ENCODE peak calls at places on chromosomes 11 and 22, in eight cellular contexts. Q, E, O, U, N, I, Z and A are unnamed samples. For H3K4me1, the result is how much of the 10 kb centered on the place peaks cover.

GRCh38 chr22:21917206-21917958 is 35.3 kb downstream of the PPM1F start:
- DNase-seq in I (no peak), O (no peak), N (peak), Z (peak), U (no peak), E (no peak), Q (no peak), A (no peak)

GRCh38 chr22:45889539-45890350 is 87.2 kb downstream of the WNT7B start:
- DNase-seq in I (peak), Q (no peak), E (peak), O (no peak), Z (no peak), N (peak), U (peak), A (no peak)

GRCh38 chr11:26149585-26149984 is 182.3 kb upstream of the ANO3 start:
- DNase-seq in U (no peak), Z (no peak), N (peak), I (no peak), E (peak), O (no peak), Q (no peak), A (no peak)

GRCh38 chr11:12087075-12087775 is 23.2 kb upstream of the MICAL2 start:
- DNase-seq in O (peak), I (peak), Q (peak), N (no peak), E (peak), Z (peak), U (no peak), A (no peak)

GRCh38 chr11:45652781-45653180 is 12.6 kb downstream of the CHST1 start:
- DNase-seq in E (no peak), I (no peak), N (no peak), Q (no peak), U (no peak), Z (no peak), O (no peak), A (no peak)

GRCh38 chr11:86360775-86361395 is 13.8 kb upstream of the CCDC81 start:
- DNase-seq in E (no peak), O (no peak), I (no peak), Q (no peak), Z (peak), N (no peak), U (no peak), A (no peak)

GRCh38 chr11:104657083-104657482 is 241.2 kb downstream of the CASP12 start:
- DNase-seq in E (no peak), Q (no peak), Z (no peak), N (no peak), O (no peak), I (no peak), U (no peak), A (no peak)

GRCh38 chr11:73285721-73286120 is 13.6 kb downstream of the P2RY6 start:
- DNase-seq in N (no peak), U (no peak), I (no peak), O (no peak), Q (no peak), Z (no peak), E (no peak), A (no peak)

GRCh38 chr11:122175316-122175715 is 59.3 kb upstream of the BLID start:
- DNase-seq in Q (no peak), O (no peak), Z (no peak), I (no peak), N (no peak), E (no peak), U (no peak), A (no peak)

GRCh38 chr11:72581067-72581466 is 93.2 kb downstream of the PDE2A start:
- DNase-seq in N (no peak), Q (no peak), Z (no peak), I (no peak), U (no peak), O (peak), E (no peak), A (no peak)

GRCh38 chr11:72425053-72425980 is 9.0 kb downstream of the CLPB start:
- DNase-seq in O (no peak), U (no peak), N (no peak), E (no peak), Z (no peak), I (no peak), Q (no peak), A (no peak)

GRCh38 chr22:41216984-41217383 is 11.9 kb downstream of the L3MBTL2 start:
- DNase-seq in E (no peak), Q (no peak), Z (no peak), U (no peak), N (no peak), O (no peak), I (no peak), A (no peak)

GRCh38 chr11:46178542-46178941 is 57.3 kb upstream of the PHF21A start:
- DNase-seq in O (no peak), U (no peak), Z (no peak), N (no peak), Q (no peak), I (no peak), E (no peak), A (no peak)

GRCh38 chr22:46791201-46791731 is 28.8 kb downstream of the TBC1D22A start:
- DNase-seq in N (no peak), Q (peak), U (no peak), Z (no peak), E (peak), O (peak), I (no peak), A (no peak)

GRCh38 chr22:38273135-38273761 is 438 bp upstream of the TMEM184B start:
- DNase-seq in I (no peak), O (no peak), Z (no peak), U (no peak), E (no peak), Q (no peak), N (no peak), A (no peak)

GRCh38 chr11:126862664-126863247 is 137.8 kb downstream of the KIRREL3 start:
- DNase-seq in I (no peak), N (no peak), Q (no peak), O (no peak), Z (peak), E (no peak), U (no peak), A (no peak)

GRCh38 chr11:61498767-61499341 is 9.7 kb upstream of the LRRC10B start:
- DNase-seq in E (no peak), N (peak), U (no peak), Q (no peak), I (no peak), O (no peak), Z (no peak), A (no peak)

GRCh38 chr11:11107081-11107480 is 246.0 kb downstream of the CSNK2A3 start:
- DNase-seq in I (no peak), N (no peak), E (no peak), Z (no peak), Q (no peak), O (no peak), U (no peak), A (no peak)

GRCh38 chr11:108958446-108959123 is 293.7 kb downstream of the DDX10 start:
- DNase-seq in E (no peak), I (no peak), O (no peak), Q (no peak), N (no peak), U (no peak), Z (peak), A (no peak)

GRCh38 chr11:46133119-46133518 is 11.9 kb upstream of the PHF21A start:
- DNase-seq in U (no peak), N (no peak), Z (no peak), O (no peak), E (no peak), I (no peak), Q (no peak), A (no peak)

GRCh38 chr11:26621147-26621546 is 49.1 kb upstream of the MUC15 start:
- DNase-seq in Q (no peak), I (no peak), U (no peak), N (no peak), O (no peak), E (no peak), Z (peak), A (no peak)

GRCh38 chr11:47236482-47236881 is 12.1 kb downstream of the ACP2 start:
- DNase-seq in Q (peak), O (no peak), I (no peak), E (no peak), U (no peak), N (no peak), Z (no peak), A (no peak)

GRCh38 chr22:21951931-21952465 is 650 bp downstream of the PPM1F start:
- DNase-seq in E (peak), U (peak), N (peak), Z (peak), I (peak), Q (no peak), O (peak), A (peak)

GRCh38 chr11:110323786-110324185 is 27.4 kb upstream of the RDX start:
- DNase-seq in O (no peak), Q (no peak), Z (no peak), U (no peak), E (no peak), I (no peak), N (no peak), A (no peak)

GRCh38 chr22:17106785-17107546 is 14.2 kb downstream of the TMEM121B start:
- DNase-seq in Z (no peak), U (no peak), I (no peak), E (no peak), Q (peak), N (no peak), O (peak), A (no peak)
- H3K4me1 ChIP-seq in Z (under half), U (under half), I (under half), E (under half), Q (under half), N (under half), O (under half), A (under half)

GRCh38 chr11:76765863-76766350 is 17.2 kb upstream of the TSKU start:
- DNase-seq in Z (no peak), O (no peak), N (peak), I (no peak), E (no peak), Q (no peak), U (no peak), A (no peak)

GRCh38 chr11:76766521-76766920 is 16.6 kb upstream of the TSKU start:
- DNase-seq in Z (no peak), N (peak), I (no peak), Q (no peak), U (no peak), E (no peak), O (peak), A (no peak)

GRCh38 chr11:76769071-76769560 is 14.0 kb upstream of the TSKU start:
- DNase-seq in E (no peak), Z (peak), N (no peak), I (peak), U (no peak), Q (no peak), O (peak), A (no peak)

GRCh38 chr11:76768091-76769047 is 14.8 kb upstream of the TSKU start:
- DNase-seq in Q (peak), Z (peak), E (peak), O (peak), U (no peak), N (no peak), I (peak), A (no peak)

GRCh38 chr11:76767659-76768058 is 15.5 kb upstream of the TSKU start:
- DNase-seq in Q (no peak), Z (peak), O (peak), E (no peak), I (no peak), N (no peak), U (no peak), A (no peak)
- H3K4me1 ChIP-seq in Q (under half), Z (under half), O (under half), E (under half), I (half or more), N (under half), U (half or more), A (under half)

DNA sequence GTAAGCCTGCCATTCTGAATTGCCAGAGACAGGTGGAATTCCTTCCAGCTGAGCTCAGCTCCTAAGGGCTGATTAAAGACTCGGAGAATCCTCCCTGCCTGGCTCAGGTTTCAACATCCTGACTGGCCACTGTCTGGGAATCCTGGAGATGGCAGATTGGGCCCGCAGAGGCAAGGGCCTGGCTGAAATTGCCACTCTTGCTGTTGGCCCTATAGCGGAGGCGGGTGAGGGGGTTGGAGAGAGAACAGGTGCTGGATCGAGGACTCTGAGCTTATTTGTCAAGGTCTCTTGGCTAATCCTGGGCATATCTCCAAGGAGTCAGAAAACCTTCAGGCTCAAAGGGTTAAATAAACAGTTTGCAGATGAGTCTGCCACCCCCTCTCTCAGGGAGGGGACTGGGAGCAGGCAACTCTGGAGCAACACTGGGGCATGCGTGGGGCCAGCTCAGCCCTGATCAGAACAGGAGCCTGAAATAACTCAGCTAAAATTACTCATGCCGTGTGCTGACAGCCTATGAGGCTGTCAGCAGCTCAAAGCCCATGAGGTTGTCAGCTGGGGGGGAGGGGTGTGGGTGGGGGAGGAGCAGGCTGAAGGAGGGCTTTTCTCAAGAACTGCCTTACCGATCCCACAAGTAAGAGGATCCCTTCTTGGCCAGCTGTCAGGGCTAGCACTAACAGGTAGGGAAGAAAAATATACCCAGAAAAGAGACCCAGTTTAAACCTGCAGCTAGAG is 14.7 kb upstream of the MFRP start:
- DNase-seq in N (peak), Q (peak), E (peak), U (peak), O (peak), Z (peak), I (peak), A (peak)
- H3K4me1 ChIP-seq in N (under half), Q (half or more), E (half or more), U (under half), O (under half), Z (under half), I (under half), A (under half)

DNA sequence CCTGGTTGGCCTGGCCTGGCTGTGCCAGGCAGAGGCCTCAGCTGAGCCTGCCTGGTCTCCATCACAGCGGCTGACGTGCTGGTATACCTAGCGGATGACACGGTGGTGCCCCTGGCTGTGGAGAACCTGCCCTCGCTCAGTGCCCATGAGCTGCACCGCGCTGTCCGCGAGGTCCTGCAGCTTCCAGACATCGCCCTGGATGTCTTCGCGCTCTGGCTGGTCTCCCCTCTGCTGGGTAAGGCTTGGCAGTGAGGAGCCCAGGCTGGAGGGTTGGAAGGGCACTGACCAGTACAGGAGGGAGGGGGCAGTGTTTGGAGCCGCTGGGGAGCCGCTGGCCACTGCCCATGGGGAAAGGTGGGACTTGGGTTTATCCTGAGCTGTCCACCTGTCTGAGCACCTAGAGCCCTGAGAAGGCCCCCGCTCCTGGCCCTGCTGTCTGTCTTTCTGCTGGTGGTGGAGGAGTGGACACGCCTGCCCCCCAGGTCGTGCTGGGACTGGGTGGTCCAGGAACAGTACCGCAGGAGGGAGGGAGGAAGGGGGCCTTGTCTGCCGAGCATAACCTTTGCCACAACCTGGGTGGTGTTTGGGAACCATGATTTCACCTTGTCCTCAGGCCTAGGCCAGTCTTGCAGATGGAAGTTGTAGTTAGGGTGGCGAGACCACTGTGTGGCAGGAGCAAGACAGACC is 3.0 kb downstream of the FRMD8 start:
- DNase-seq in I (no peak), Z (no peak), E (no peak), U (no peak), Q (no peak), N (peak), O (no peak), A (no peak)
- H3K4me1 ChIP-seq in I (under half), Z (under half), E (under half), U (half or more), Q (under half), N (under half), O (under half), A (under half)

GRCh38 chr22:31952459-31952858 is 8.1 kb downstream of the YWHAH start:
- DNase-seq in N (no peak), O (no peak), I (no peak), U (no peak), Q (no peak), E (no peak), Z (no peak), A (no peak)

GRCh38 chr22:31952094-31952401 is 7.7 kb downstream of the YWHAH start:
- DNase-seq in E (no peak), Q (no peak), N (no peak), I (no peak), U (no peak), Z (no peak), O (no peak), A (no peak)

GRCh38 chr22:31951201-31952093 is 7.1 kb downstream of the YWHAH start:
- DNase-seq in O (no peak), N (no peak), U (no peak), Q (no peak), E (no peak), Z (no peak), I (no peak), A (no peak)

GRCh38 chr22:31948002-31948401 is 3.7 kb downstream of the YWHAH start:
- DNase-seq in Z (no peak), Q (no peak), N (no peak), U (no peak), I (no peak), O (peak), E (no peak), A (no peak)

DNA sequence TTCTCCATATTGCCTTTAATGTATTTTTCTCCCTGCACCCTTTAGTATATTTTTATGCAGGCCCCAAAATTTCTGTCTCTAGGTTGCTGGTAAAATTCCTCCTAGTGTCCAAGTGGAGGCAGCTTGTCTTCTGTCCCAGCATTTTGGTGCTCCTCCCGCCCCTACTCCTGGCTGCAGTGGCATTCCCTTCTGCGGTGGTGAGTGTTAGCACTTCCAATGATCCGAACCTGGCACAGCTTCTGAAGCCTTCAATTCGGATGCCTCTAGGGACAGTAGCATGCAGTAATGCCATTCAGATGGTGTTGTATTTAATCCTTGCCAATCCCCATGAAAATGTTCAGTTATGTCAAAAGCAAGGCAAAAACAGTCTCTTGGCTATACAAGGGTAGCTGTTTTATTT is 5.9 kb downstream of the YWHAH start:
- DNase-seq in Q (no peak), N (no peak), Z (no peak), I (no peak), O (peak), E (no peak), U (no peak), A (no peak)
- H3K4me1 ChIP-seq in Q (half or more), N (under half), Z (under half), I (under half), O (under half), E (half or more), U (half or more), A (under half)

DNA sequence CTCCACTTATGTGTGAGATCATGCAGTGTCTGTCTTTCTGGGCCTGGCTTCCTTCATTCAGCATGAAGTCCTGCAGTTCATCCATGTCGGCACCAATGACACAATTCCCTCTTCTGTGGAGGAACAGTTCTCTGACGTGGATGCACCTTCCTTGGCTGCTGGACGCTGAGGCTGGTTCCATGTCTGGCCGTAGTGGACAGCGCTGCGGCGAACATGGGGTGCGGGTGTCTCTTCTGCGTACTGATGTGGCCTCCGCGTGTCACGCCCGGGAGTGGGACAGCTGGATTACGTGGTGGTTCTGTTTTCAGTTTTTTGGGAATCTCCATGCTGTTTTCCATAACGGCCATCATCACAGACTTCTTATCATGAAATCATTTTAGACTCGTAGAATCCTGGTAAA is 16.9 kb upstream of the MUC2 start:
- DNase-seq in O (peak), Z (no peak), I (peak), E (no peak), U (peak), Q (peak), N (no peak), A (no peak)
- H3K4me1 ChIP-seq in O (under half), Z (under half), I (under half), E (under half), U (under half), Q (under half), N (under half), A (under half)

DNA sequence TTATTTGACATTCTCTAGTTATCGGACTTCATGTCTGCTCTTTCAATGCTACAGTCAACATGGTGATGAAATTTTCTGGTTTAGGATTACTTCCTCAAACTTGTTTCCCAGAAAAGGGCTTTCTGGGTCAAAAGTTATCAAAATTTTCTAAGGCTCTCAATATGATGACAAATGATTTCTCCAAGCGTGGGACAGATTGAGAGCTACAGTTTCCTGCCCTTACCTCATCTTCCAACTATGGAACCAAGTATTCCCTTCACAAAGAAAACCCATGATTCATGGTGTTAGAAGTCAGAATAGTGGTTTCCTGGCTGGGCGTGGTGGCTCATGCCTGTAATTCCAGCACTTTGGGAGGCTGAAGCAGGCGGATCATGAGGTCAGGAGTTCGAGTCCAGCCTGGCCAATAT is 17.8 kb downstream of the MYO18B start:
- DNase-seq in E (no peak), Z (peak), N (no peak), Q (peak), U (no peak), O (no peak), I (no peak), A (no peak)
- H3K4me1 ChIP-seq in E (half or more), Z (under half), N (under half), Q (under half), U (under half), O (under half), I (under half), A (under half)

GRCh38 chr11:96257036-96257435 is 86.0 kb downstream of the MAML2 start:
- DNase-seq in Q (no peak), U (no peak), N (no peak), E (no peak), Z (no peak), O (no peak), I (no peak), A (no peak)

GRCh38 chr11:96256604-96257003 is 86.4 kb downstream of the MAML2 start:
- DNase-seq in I (no peak), E (no peak), U (no peak), Q (no peak), N (no peak), Z (no peak), O (no peak), A (no peak)

GRCh38 chr11:96257972-96258951 is 84.7 kb downstream of the MAML2 start:
- DNase-seq in U (no peak), N (no peak), E (no peak), I (no peak), Z (no peak), Q (no peak), O (no peak), A (no peak)

GRCh38 chr11:96254854-96255253 is 88.1 kb downstream of the MAML2 start:
- DNase-seq in Q (no peak), I (no peak), O (no peak), E (no peak), Z (no peak), N (no peak), U (no peak), A (no peak)

GRCh38 chr11:96256213-96256580 is 86.8 kb downstream of the MAML2 start:
- DNase-seq in U (no peak), Z (no peak), N (no peak), E (no peak), Q (no peak), O (no peak), I (no peak), A (no peak)
- H3K4me1 ChIP-seq in U (under half), Z (under half), N (under half), E (under half), Q (under half), O (under half), I (under half), A (under half)